ENCODE peak calls at places on chromosomes 12 and 14, in seven cellular contexts. J, D, E, R, G, Y and H are unnamed samples.

GRCh38 chr14:92368001-92368400 is 45.0 kb downstream of the SLC24A4 start:
- DNase-seq in J (no peak), D (no peak), E (no peak), R (no peak), G (no peak), Y (no peak), H (no peak)

GRCh38 chr14:105213396-105213795 is 32.3 kb upstream of the NUDT14 start:
- DNase-seq in J (no peak), D (no peak), E (no peak), R (no peak), G (no peak), Y (no peak), H (no peak)

GRCh38 chr12:46153267-46153872 is 115.5 kb downstream of the SLC38A1 start:
- DNase-seq in J (no peak), D (peak), E (no peak), R (peak), G (no peak), Y (peak), H (no peak)

GRCh38 chr14:104682107-104682593 is 7.3 kb upstream of the INF2 start:
- DNase-seq in J (no peak), D (no peak), E (no peak), R (no peak), G (no peak), Y (no peak), H (no peak)

GRCh38 chr14:93045965-93046695 is 69.6 kb downstream of the ITPK1 start:
- DNase-seq in J (peak), D (peak), E (no peak), R (peak), G (no peak), Y (peak), H (no peak)

GRCh38 chr14:61343991-61344405 is 22.6 kb downstream of the PRKCH start:
- DNase-seq in J (no peak), D (no peak), E (no peak), R (no peak), G (no peak), Y (no peak), H (no peak)

GRCh38 chr12:89080797-89081470 is 271.4 kb downstream of the DUSP6 start:
- DNase-seq in J (no peak), D (no peak), E (no peak), R (no peak), G (no peak), Y (peak), H (no peak)

GRCh38 chr14:21626491-21627230 is 8.1 kb downstream of the OR10G2 start:
- DNase-seq in J (peak), D (no peak), E (no peak), R (peak), G (no peak), Y (no peak), H (no peak)

GRCh38 chr14:69045857-69046351 is 66.8 kb upstream of the ACTN1 start:
- DNase-seq in J (peak), D (no peak), E (no peak), R (peak), G (no peak), Y (peak), H (no peak)

GRCh38 chr12:90084018-90084417 is 375.4 kb upstream of the ATP2B1 start:
- DNase-seq in J (no peak), D (no peak), E (no peak), R (no peak), G (no peak), Y (no peak), H (no peak)

GRCh38 chr12:51085757-51086156 is 2.4 kb upstream of the CSRNP2 start:
- DNase-seq in J (no peak), D (no peak), E (no peak), R (no peak), G (no peak), Y (no peak), H (no peak)

GRCh38 chr12:90631581-90631980 is 323.4 kb downstream of the CCER1 start:
- DNase-seq in J (peak), D (no peak), E (no peak), R (no peak), G (no peak), Y (peak), H (no peak)

GRCh38 chr14:77579065-77579464 is 37.4 kb downstream of the SPTLC2 start:
- DNase-seq in J (no peak), D (peak), E (no peak), R (peak), G (no peak), Y (no peak), H (no peak)

GRCh38 chr14:101223561-101224162 is 320.1 kb upstream of the RTL1 start:
- DNase-seq in J (no peak), D (no peak), E (no peak), R (no peak), G (no peak), Y (no peak), H (no peak)

GRCh38 chr14:92105073-92105844 is 1.1 kb downstream of the ATXN3 start:
- DNase-seq in J (peak), D (peak), E (no peak), R (peak), G (no peak), Y (no peak), H (no peak)

GRCh38 chr14:75307700-75308379 is 29.2 kb downstream of the FOS start:
- DNase-seq in J (no peak), D (peak), E (peak), R (peak), G (peak), Y (peak), H (no peak)

GRCh38 chr14:58635041-58635440 is 2.7 kb upstream of the DACT1 start:
- DNase-seq in J (no peak), D (no peak), E (no peak), R (no peak), G (no peak), Y (no peak), H (no peak)

GRCh38 chr12:118185602-118186397 is 49.9 kb downstream of the PEBP1 start:
- DNase-seq in J (no peak), D (no peak), E (no peak), R (no peak), G (no peak), Y (no peak), H (no peak)

GRCh38 chr14:89041245-89041585 is 216.8 kb downstream of the TTC8 start:
- DNase-seq in J (no peak), D (no peak), E (no peak), R (no peak), G (no peak), Y (no peak), H (no peak)

GRCh38 chr14:68784298-68784910 is 8.5 kb downstream of the ZFP36L1 start:
- DNase-seq in J (no peak), D (peak), E (no peak), R (peak), G (no peak), Y (peak), H (no peak)

GRCh38 chr12:13135336-13136178 is 32.1 kb upstream of the GSG1 start:
- DNase-seq in J (peak), D (peak), E (no peak), R (peak), G (peak), Y (peak), H (no peak)